ENCODE peak calls at places on chromosome 22, in ten cellular contexts. L is small intestine, H is lower leg skin, T is kidney, V is osteoblast, M is aorta, X is cardiac fibroblast, B is coronary artery, U is adrenal gland, D is right atrium auricular region. Z is an unnamed sample.

GRCh38 chr22:27668828-27669797 is 132.4 kb downstream of the MN1 start:
- DNase-seq in L (peak), H (no peak), T (peak), V (peak), M (no peak), X (peak), B (no peak), U (peak), D (peak), Z (peak)

GRCh38 chr22:35978889-35979288 is 49.7 kb downstream of the RBFOX2 start:
- DNase-seq in L (no peak), H (no peak), T (no peak), V (no peak), M (no peak), X (peak), B (no peak), U (no peak), D (no peak), Z (no peak)

GRCh38 chr22:34850010-34850409 is 215.9 kb upstream of the ISX start:
- DNase-seq in L (no peak), H (no peak), T (no peak), V (no peak), M (no peak), X (no peak), B (no peak), U (no peak), D (no peak), Z (no peak)

GRCh38 chr22:46588279-46589140 is 31.7 kb upstream of the GRAMD4 start:
- DNase-seq in L (no peak), H (no peak), T (peak), V (peak), M (peak), X (no peak), B (no peak), U (no peak), D (no peak), Z (no peak)

GRCh38 chr22:49930596-49931412 is 12.4 kb downstream of the CRELD2 start:
- DNase-seq in L (peak), H (no peak), T (peak), V (no peak), M (peak), X (peak), B (no peak), U (peak), D (peak), Z (peak)

GRCh38 chr22:35352214-35353111 is 28.4 kb upstream of the HMOX1 start:
- DNase-seq in L (peak), H (peak), T (peak), V (peak), M (peak), X (peak), B (peak), U (peak), D (peak), Z (no peak)

GRCh38 chr22:19817561-19818263 is 37.0 kb downstream of the GNB1L start:
- DNase-seq in L (no peak), H (peak), T (peak), V (peak), M (no peak), X (no peak), B (no peak), U (peak), D (peak), Z (no peak)

GRCh38 chr22:19523240-19524169 is 705 bp downstream of the CLDN5 start:
- DNase-seq in L (no peak), H (no peak), T (no peak), V (peak), M (no peak), X (peak), B (no peak), U (no peak), D (no peak), Z (no peak)

GRCh38 chr22:47053013-47053864 is 290.8 kb downstream of the TBC1D22A start:
- DNase-seq in L (no peak), H (no peak), T (peak), V (peak), M (no peak), X (no peak), B (no peak), U (no peak), D (no peak), Z (no peak)

GRCh38 chr22:36306227-36306626 is 53.3 kb downstream of the APOL1 start:
- DNase-seq in L (no peak), H (no peak), T (no peak), V (no peak), M (no peak), X (no peak), B (no peak), U (no peak), D (no peak), Z (no peak)

DNA sequence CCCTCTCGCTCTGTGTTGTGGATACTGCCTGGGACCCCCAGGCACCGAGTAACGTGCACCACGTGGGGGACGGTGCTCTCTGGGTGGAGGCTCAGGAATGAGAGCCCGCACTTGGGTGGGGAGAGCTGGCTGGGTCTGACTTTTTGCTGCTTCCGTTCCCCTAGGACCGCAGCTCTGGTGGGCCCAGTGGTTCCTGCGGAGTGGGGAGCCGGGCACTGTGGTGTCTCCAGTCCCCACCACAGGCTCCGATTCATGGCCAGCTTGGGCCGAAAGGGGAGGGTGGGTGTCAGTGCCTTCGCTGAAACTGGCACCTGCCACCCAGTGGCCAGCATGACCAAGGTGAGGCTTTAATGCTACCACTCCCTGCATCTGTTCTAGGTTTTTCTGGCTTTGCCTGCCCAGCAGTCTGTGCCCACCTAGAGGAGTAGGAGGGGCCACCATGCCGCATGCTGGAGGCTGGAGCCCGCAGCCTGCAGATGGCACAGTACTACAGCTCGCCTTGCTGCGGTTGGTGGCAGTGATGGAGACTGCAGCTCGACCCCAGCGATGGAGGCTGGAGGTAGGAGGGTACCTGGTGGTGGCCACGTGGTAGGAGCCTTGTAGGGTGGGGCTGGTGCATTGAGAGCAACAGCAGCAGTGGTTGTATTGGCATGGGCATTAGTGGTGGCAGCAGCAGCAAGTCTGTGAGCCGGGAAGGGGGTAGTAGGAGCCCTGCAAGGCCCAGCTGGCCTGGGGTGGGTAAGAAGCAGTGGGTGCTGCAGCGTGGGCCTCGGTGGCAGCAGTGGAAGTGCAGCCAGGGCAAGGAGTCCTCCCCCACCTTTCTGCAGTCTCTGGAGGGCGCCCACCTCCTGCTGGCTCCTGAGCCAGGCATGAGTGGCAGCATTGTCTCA is 118.8 kb upstream of the VPREB1 start:
- DNase-seq in L (no peak), H (no peak), T (no peak), V (no peak), M (no peak), X (no peak), B (no peak), U (no peak), D (no peak), Z (no peak)
- H3K4me3 ChIP-seq in L (no peak), H (no peak), T (no peak), V (no peak), M (no peak), X (no peak), B (no peak), U (no peak), D (no peak), Z (no peak)

GRCh38 chr22:38310518-38311330 is 6.5 kb downstream of the CSNK1E start:
- DNase-seq in L (no peak), H (no peak), T (no peak), V (peak), M (peak), X (peak), B (no peak), U (no peak), D (peak), Z (no peak)
- H3K4me3 ChIP-seq in L (no peak), H (no peak), T (no peak), V (peak), M (no peak), X (no peak), B (peak), U (no peak), D (no peak), Z (no peak)

DNA sequence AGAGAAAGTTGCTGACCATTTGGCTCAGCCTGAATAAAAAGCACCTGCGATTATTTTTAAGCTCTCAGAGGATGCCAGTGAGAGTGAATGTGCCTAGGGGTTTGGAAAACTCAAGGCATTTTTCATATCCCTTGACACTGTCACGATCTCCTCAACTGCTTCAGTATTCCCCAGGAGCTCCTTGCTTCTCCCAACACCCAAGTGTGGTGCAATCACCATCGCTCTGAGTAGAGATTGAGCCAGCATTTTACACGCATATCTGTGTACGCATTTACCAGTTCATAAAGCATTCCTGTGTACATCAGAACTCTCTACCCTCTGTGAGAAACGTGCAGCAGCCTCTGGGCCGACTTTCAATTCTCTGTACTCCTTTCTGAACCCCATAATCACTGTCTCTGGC is 1.3 kb downstream of the SRRD start:
- DNase-seq in L (no peak), H (no peak), T (no peak), V (peak), M (no peak), X (no peak), B (no peak), U (no peak), D (no peak), Z (no peak)
- H3K4me3 ChIP-seq in L (no peak), H (no peak), T (peak), V (peak), M (no peak), X (no peak), B (peak), U (no peak), D (no peak), Z (peak)

GRCh38 chr22:45211435-45211834 is 29.3 kb downstream of the KIAA0930 start:
- DNase-seq in L (peak), H (no peak), T (peak), V (peak), M (peak), X (no peak), B (no peak), U (no peak), D (no peak), Z (no peak)
- H3K4me3 ChIP-seq in L (no peak), H (no peak), T (no peak), V (peak), M (peak), X (no peak), B (peak), U (no peak), D (no peak), Z (peak)

GRCh38 chr22:38751422-38752346 is 4.1 kb downstream of the SUN2 start:
- DNase-seq in L (peak), H (peak), T (peak), V (peak), M (peak), X (no peak), B (no peak), U (no peak), D (no peak), Z (no peak)
- H3K4me3 ChIP-seq in L (no peak), H (no peak), T (no peak), V (no peak), M (no peak), X (no peak), B (peak), U (no peak), D (no peak), Z (no peak)

GRCh38 chr22:40203568-40203967 is 25.8 kb downstream of the TNRC6B start:
- DNase-seq in L (peak), H (no peak), T (no peak), V (peak), M (no peak), X (peak), B (no peak), U (no peak), D (no peak), Z (no peak)
- H3K4me3 ChIP-seq in L (no peak), H (no peak), T (no peak), V (no peak), M (no peak), X (no peak), B (no peak), U (no peak), D (no peak), Z (no peak)

GRCh38 chr22:38503021-38503420 is 3.1 kb downstream of the DDX17 start:
- DNase-seq in L (no peak), H (no peak), T (no peak), V (no peak), M (no peak), X (no peak), B (no peak), U (no peak), D (no peak), Z (no peak)
- H3K4me3 ChIP-seq in L (peak), H (no peak), T (peak), V (peak), M (peak), X (peak), B (peak), U (peak), D (no peak), Z (peak)

GRCh38 chr22:17980638-17981051 is 43.7 kb downstream of the MICAL3 start:
- DNase-seq in L (peak), H (no peak), T (no peak), V (no peak), M (no peak), X (peak), B (no peak), U (peak), D (no peak), Z (no peak)

GRCh38 chr22:17981497-17981896 is 42.9 kb downstream of the MICAL3 start:
- DNase-seq in L (peak), H (no peak), T (no peak), V (no peak), M (no peak), X (no peak), B (no peak), U (no peak), D (no peak), Z (no peak)

GRCh38 chr22:17978027-17978426 is 46.3 kb downstream of the MICAL3 start:
- DNase-seq in L (no peak), H (no peak), T (no peak), V (no peak), M (no peak), X (no peak), B (no peak), U (no peak), D (no peak), Z (no peak)

GRCh38 chr22:17982572-17983141 is 41.7 kb downstream of the MICAL3 start:
- DNase-seq in L (peak), H (no peak), T (no peak), V (peak), M (no peak), X (no peak), B (no peak), U (no peak), D (no peak), Z (peak)

GRCh38 chr22:17980013-17980510 is 44.3 kb downstream of the MICAL3 start:
- DNase-seq in L (no peak), H (no peak), T (no peak), V (no peak), M (no peak), X (no peak), B (no peak), U (no peak), D (no peak), Z (no peak)
- H3K4me3 ChIP-seq in L (no peak), H (no peak), T (no peak), V (no peak), M (no peak), X (no peak), B (peak), U (no peak), D (no peak), Z (no peak)

Z was measured in MG63.